ENCODE peak calls at places on chromosomes 12 and 14, in ten cellular contexts. M is fibroblast of pulmonary artery; T is choroid plexus epithelial cell; S is CD8-positive, alpha-beta T cell; O is GM12865; D is lung; R is fibroblast of lung; F is fibroblast of mammary gland; X is fibroblast of villous mesenchyme; K is tibial artery. U is an unnamed sample.

GRCh38 chr12:123457980-123458779 is at the start of gene SNRNP35:
- DNase-seq in S (peak; percentile 84), T (peak; percentile 87), K (peak; percentile 82), M (peak; percentile 88), F (peak; percentile 82), R (peak; percentile 79), D (peak; percentile 75), O (peak; percentile 94), X (peak; percentile 88), U (no peak)

GRCh38 chr12:47902131-47902639 is 2.6 kb downstream of the VDR start:
- DNase-seq in D (no peak), X (no peak), F (no peak), M (no peak), T (no peak), S (no peak), K (no peak), O (no peak), R (no peak), U (no peak)

GRCh38 chr14:76920572-76921175 is 94.5 kb downstream of the LRRC74A start:
- DNase-seq in X (no peak), O (no peak), S (no peak), F (peak; percentile 31), M (peak; percentile 49), R (peak; percentile 24), T (no peak), K (no peak), D (no peak), U (no peak)

GRCh38 chr12:32110942-32111341 is 4.3 kb downstream of the BICD1 start:
- DNase-seq in D (no peak), T (no peak), X (no peak), M (no peak), R (no peak), K (no peak), O (no peak), S (no peak), F (no peak), U (no peak)

GRCh38 chr12:14454098-14454907 is 88.8 kb downstream of the ATF7IP start:
- DNase-seq in F (peak; percentile 46), X (peak; percentile 60), D (no peak), M (peak; percentile 66), S (no peak), K (no peak), T (peak; percentile 76), R (peak; percentile 26), O (peak; percentile 82), U (no peak)

GRCh38 chr12:64491718-64492117 is 39.8 kb downstream of the TBK1 start:
- DNase-seq in X (no peak), M (no peak), T (no peak), K (no peak), S (no peak), D (no peak), R (no peak), F (no peak), O (no peak), U (no peak)

GRCh38 chr12:48198619-48198973 is 4.5 kb downstream of the OR10AD1 start:
- DNase-seq in D (no peak), R (peak; percentile 31), X (no peak), M (peak; percentile 14), F (no peak), O (peak; percentile 42), K (peak; percentile 32), S (no peak), T (peak; percentile 34), U (no peak)

GRCh38 chr12:12176402-12176801 is 90.4 kb downstream of the LRP6 start:
- DNase-seq in K (no peak), D (no peak), M (no peak), X (no peak), O (peak; percentile 40), F (no peak), S (no peak), R (no peak), T (no peak), U (no peak)

GRCh38 chr14:65373671-65374039 is 38.9 kb upstream of the FUT8 start:
- DNase-seq in M (no peak), O (no peak), F (no peak), T (no peak), D (no peak), X (peak; percentile 45), R (no peak), K (no peak), S (no peak), U (no peak)

GRCh38 chr12:132619301-132620112 is 931 bp downstream of the P2RX2 start:
- DNase-seq in X (no peak), K (no peak), M (no peak), T (no peak), S (no peak), F (no peak), D (no peak), O (no peak), R (no peak), U (no peak)

GRCh38 chr14:30195946-30196345 is 268.3 kb upstream of the PRKD1 start:
- DNase-seq in F (peak; percentile 71), X (no peak), M (peak; percentile 42), R (peak; percentile 92), O (no peak), D (no peak), K (no peak), T (peak; percentile 42), S (no peak), U (no peak)

DNA sequence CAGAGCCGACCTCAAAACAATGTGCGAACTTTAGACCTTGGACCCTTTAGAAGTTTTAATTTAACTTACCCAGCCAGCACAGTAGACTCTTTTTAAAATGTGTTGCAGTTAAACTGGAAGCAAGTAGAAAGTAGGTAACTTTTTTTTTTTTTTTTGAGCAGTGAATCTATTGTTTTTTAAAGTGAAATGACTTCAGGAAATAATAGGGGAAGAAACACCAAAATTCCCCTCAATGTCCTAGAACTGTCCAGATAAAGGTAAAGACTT is 1.1 kb upstream of the ATXN2 start:
- DNase-seq in F (no peak), O (no peak), T (no peak), K (no peak), S (no peak), M (no peak), D (no peak), R (no peak), X (no peak), U (no peak)
- H3K4me3 ChIP-seq in F (peak overlapping the region; percentile 85), O (peak overlapping the region; percentile 83), T (peak overlapping the region; percentile 92), K (peak overlapping the region; percentile 91), S (peak overlapping the region; percentile 97), M (peak overlapping the region; percentile 88), D (no peak overlapping the region), R (peak overlapping the region; percentile 80), X (peak overlapping the region; percentile 95), U (peak overlapping the region; percentile 98)

GRCh38 chr12:69595689-69596088 is 10.4 kb downstream of the CCT2 start:
- DNase-seq in D (no peak), R (no peak), F (no peak), K (no peak), S (no peak), T (no peak), X (no peak), M (no peak), O (peak; percentile 7), U (no peak)
- TF ChIP-seq CTCF in D (no peak), R (no peak), F (no peak), K (no peak), S (no peak), T (no peak), X (no peak), M (peak; percentile 0), O (no peak), U (no peak)

DNA sequence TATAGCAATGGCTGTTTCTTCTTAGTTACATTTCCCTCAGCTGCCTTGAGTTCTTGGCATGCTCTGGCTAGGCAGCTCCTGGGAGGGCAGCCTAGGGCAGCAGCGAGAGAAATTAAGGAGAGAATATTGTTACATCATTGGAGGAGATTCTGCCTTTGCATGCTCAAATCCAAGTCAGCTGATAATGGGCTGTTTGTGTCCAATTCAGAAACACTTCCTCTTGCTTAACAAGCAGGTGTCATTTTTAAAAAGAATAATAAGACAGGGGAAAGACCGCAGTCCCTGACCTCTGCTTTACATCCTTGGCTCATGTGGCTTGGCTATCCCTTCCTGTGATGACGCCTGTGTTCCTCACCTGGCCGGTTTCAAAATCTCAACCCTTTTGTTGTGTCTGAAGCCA is 76.9 kb downstream of the ESR2 start:
- DNase-seq in S (no peak), M (peak; percentile 49), T (no peak), K (no peak), O (peak; percentile 64), F (no peak), R (no peak), X (no peak), D (no peak), U (no peak)
- H3K4me3 ChIP-seq in S (no peak overlapping the region), M (no peak overlapping the region), T (no peak overlapping the region), K (no peak overlapping the region), O (no peak overlapping the region), F (no peak overlapping the region), R (no peak overlapping the region), X (no peak overlapping the region), D (no peak overlapping the region), U (no peak overlapping the region)

GRCh38 chr14:49460647-49461046 is 125.5 kb downstream of the RPS29 start:
- DNase-seq in F (no peak), R (no peak), D (no peak), K (no peak), X (no peak), T (no peak), M (no peak), S (no peak), O (no peak), U (no peak)

GRCh38 chr14:49456589-49456988 is 129.6 kb downstream of the RPS29 start:
- DNase-seq in X (no peak), M (no peak), T (no peak), K (no peak), D (no peak), S (no peak), R (no peak), F (no peak), O (no peak), U (no peak)

GRCh38 chr14:49463146-49463545 is 123.0 kb downstream of the RPS29 start:
- DNase-seq in S (no peak), O (no peak), D (no peak), K (no peak), F (no peak), R (no peak), M (no peak), T (no peak), X (no peak), U (no peak)

GRCh38 chr14:49464885-49465284 is 121.3 kb downstream of the RPS29 start:
- DNase-seq in D (no peak), M (peak; percentile 4), R (no peak), O (no peak), X (peak; percentile 3), F (peak; percentile 3), T (peak; percentile 3), S (no peak), K (no peak), U (no peak)

DNA sequence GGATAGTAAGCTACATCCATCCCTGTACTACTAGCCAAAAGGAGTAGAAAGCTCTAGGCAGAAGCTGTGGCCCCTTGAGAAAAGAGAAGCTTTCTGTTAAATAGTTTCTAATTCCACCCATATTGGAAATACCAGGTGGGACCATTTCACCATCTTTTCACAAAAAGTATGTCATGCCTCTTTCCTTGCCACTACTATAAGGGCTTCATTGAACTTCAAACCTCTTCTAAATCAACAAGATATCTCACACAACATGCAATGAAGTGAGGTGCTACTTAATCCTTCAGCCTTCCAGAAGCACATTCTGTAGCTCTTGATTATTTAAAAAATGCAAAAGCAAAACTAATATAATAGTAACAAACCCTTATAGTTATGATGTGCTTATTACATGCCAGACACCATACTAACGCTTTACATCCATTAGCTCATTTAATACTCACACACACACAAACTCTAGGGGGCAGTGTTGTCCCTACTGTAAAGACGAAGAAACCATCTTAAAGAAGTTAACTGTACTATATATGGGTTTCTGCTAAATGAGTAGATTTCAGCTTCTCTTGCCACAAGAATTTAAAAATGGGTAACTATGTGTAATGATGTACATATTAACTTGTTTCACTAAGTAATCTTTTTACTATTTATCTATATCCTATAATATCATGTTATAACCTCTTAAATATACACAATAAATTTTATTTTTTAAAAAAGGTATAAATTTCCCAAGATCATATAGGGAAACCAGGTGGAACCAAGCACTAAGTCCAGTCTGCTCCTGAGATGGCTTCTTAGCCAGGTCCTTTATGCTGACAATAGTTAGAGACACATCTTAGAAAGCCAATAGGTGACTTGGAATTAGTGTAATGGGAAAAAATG is 124.4 kb downstream of the RPS29 start:
- DNase-seq in O (peak; percentile 85), M (peak; percentile 89), R (peak; percentile 71), X (peak; percentile 83), D (peak; percentile 57), T (peak; percentile 89), F (peak; percentile 82), S (peak; percentile 55), K (peak; percentile 31), U (peak; percentile 48)
- TF ChIP-seq CTCF in O (peak; percentile 60), M (peak; percentile 83), R (peak; percentile 71), X (peak; percentile 76), D (peak; percentile 50), T (peak; percentile 67), F (peak; percentile 77), S (peak; percentile 78), K (peak; percentile 53), U (peak; percentile 65)

U was measured in kidney epithelial cell.